ENCODE peak calls at places on chromosomes 1 and 21, in four cellular contexts. H is K562, U is A549, J is H1. O is an unnamed sample.

GRCh38 chr21:36511484-36512227 is 31.7 kb upstream of the CLDN14 start:
- DNase-seq in H (no peak), U (no peak), J (no peak), O (no peak)

GRCh38 chr1:70961374-70961773 is 86.2 kb downstream of the PTGER3 start:
- DNase-seq in H (no peak), U (no peak), J (no peak), O (no peak)

GRCh38 chr1:19582318-19582717 is 61.8 kb upstream of the NBL1 start:
- DNase-seq in H (peak), U (peak), J (peak), O (no peak)

GRCh38 chr1:205535096-205535495 is 30.6 kb downstream of the CDK18 start:
- DNase-seq in H (no peak), U (no peak), J (no peak), O (no peak)

GRCh38 chr1:33327587-33328325 is 6.9 kb upstream of the A3GALT2 start:
- DNase-seq in H (no peak), U (no peak), J (no peak), O (no peak)

GRCh38 chr1:211638723-211639122 is 36.7 kb downstream of the NEK2 start:
- DNase-seq in H (no peak), U (no peak), J (no peak), O (no peak)

GRCh38 chr21:45365608-45366241 is 39.2 kb upstream of the COL18A1 start:
- DNase-seq in H (no peak), U (peak), J (peak), O (peak)

GRCh38 chr21:43334214-43334958 is 92.5 kb downstream of the SIK1 start:
- DNase-seq in H (no peak), U (no peak), J (no peak), O (no peak)

GRCh38 chr1:48182441-48182840 is 40.1 kb upstream of the SLC5A9 start:
- DNase-seq in H (no peak), U (no peak), J (no peak), O (no peak)

GRCh38 chr1:3929122-3929521 is 29.1 kb upstream of the C1orf174 start:
- DNase-seq in H (no peak), U (no peak), J (no peak), O (no peak)

GRCh38 chr1:2876846-2877245 is 75.4 kb upstream of the TTC34 start:
- DNase-seq in H (no peak), U (no peak), J (no peak), O (no peak)

GRCh38 chr21:37642493-37642892 is 273.8 kb downstream of the KCNJ6 start:
- DNase-seq in H (peak), U (no peak), J (no peak), O (peak)

GRCh38 chr1:236951672-236952071 is 52.6 kb downstream of the MT1HL1 start:
- DNase-seq in H (no peak), U (no peak), J (no peak), O (no peak)

GRCh38 chr1:33306561-33307493 is 14.1 kb downstream of the A3GALT2 start:
- DNase-seq in H (no peak), U (no peak), J (no peak), O (no peak)

GRCh38 chr1:46198026-46198826 is at the start of gene POMGNT1:
- DNase-seq in H (peak), U (peak), J (no peak), O (peak)

DNA sequence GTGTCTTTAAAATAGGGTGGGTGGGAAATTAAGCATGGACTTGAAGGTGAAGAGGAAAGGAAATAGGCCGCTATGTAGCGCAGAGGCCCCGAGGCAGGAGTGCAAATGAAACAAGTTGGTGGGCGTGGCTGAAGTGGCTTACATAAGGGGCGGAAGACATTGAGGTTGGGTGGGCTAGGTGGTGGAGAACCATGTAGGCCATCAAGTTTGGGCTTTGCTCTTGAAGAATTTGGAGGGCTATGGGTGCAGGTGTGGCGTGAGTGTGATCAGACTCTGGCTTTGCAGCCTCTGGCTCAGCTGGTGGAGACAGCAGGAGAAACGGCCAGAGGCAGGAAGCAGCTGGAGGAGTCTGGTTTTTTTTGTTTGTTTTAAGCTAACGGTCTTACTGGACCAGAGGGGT is 6.7 kb downstream of the SLFNL1 start:
- DNase-seq in H (no peak), U (no peak), J (no peak), O (no peak)
- H3K4me2 ChIP-seq in H (no peak), U (no peak), J (no peak), O (no peak)

DNA sequence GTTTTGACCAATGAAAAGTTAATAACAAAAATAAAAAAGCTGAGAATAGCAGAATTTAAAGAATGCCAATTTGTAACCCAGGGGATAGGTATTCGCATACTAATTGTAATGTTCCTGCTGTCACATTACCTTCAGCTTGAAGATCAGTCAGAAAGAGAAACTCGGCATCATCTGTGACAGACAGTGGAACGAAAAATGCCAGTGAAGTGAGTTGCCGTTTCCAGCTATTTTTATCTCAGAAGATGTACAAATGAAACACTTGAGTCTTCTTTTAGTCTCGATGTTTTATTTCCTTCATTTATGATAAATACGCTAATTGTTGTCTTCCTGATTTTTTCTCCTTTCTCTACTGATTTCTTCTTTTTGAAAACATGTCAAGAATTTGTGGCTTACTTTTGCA is 26.1 kb downstream of the RGS21 start:
- DNase-seq in H (no peak), U (no peak), J (no peak), O (no peak)
- TF ChIP-seq PHF8 in H (no peak), U (no peak), J (no peak), O (no peak)

GRCh38 chr1:245489838-245490237 is 335.1 kb downstream of the KIF26B start:
- DNase-seq in H (no peak), U (no peak), J (no peak), O (no peak)

GRCh38 chr1:245493029-245493428 is 338.2 kb downstream of the KIF26B start:
- DNase-seq in H (peak), U (no peak), J (no peak), O (peak)

GRCh38 chr1:245485996-245486395 is 331.2 kb downstream of the KIF26B start:
- DNase-seq in H (no peak), U (no peak), J (no peak), O (no peak)

GRCh38 chr1:245484176-245484575 is 329.4 kb downstream of the KIF26B start:
- DNase-seq in H (no peak), U (no peak), J (peak), O (no peak)

GRCh38 chr1:245488346-245489110 is 333.7 kb downstream of the KIF26B start:
- DNase-seq in H (no peak), U (no peak), J (no peak), O (no peak)
- H3K4me2 ChIP-seq in H (no peak), U (no peak), J (no peak), O (no peak)

GRCh38 chr1:11340248-11340632 is 67.2 kb downstream of the UBIAD1 start:
- DNase-seq in H (no peak), U (no peak), J (no peak), O (no peak)

GRCh38 chr1:11341881-11342552 is 69.0 kb downstream of the UBIAD1 start:
- DNase-seq in H (no peak), U (no peak), J (no peak), O (no peak)

GRCh38 chr1:11339346-11340247 is 66.6 kb downstream of the UBIAD1 start:
- DNase-seq in H (peak), U (no peak), J (no peak), O (no peak)

GRCh38 chr1:11338351-11338809 is 65.4 kb downstream of the UBIAD1 start:
- DNase-seq in H (no peak), U (no peak), J (no peak), O (no peak)

GRCh38 chr1:11342677-11343076 is 69.7 kb downstream of the UBIAD1 start:
- DNase-seq in H (no peak), U (no peak), J (no peak), O (no peak)
- TF ChIP-seq PHF8 in H (no peak), U (no peak), J (no peak), O (no peak)

DNA sequence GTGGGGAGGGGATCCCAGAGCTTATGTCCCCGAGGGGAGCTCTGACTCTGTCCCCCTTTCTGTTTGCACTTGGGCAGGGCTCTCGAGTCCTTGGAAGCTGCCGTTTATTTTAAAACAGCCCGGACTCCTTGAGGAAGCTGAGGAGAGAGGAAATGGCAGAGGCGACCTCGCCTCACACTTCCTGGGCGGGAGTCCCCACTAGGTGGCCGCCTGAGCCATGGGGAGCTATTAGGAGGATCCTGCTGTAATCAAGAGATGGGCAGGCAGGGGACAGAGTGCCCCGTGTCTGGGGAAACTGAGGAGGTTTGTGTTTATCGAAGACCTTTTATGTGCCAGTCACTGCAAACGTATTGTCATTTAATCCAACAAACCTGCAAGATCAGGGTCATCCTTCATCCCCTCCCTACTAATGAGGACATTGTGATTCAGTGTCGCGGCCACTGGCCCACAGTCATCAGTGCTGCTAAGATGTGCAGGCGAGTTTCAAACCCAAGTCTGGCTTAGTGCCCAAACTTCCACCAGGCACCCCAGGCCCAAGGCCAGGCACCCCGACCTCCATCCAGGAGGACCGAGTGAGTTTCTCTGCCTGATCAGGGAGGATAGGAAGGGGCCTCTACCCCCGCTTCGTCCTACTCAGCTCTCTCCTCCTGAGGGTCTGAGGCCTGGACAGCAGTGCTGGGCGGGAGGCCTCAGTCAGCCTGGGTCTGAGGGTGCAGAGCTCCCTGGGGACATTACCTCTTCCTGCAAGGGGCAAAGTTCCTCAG is 316.9 kb upstream of the VAMP3 start:
- DNase-seq in H (peak), U (no peak), J (no peak), O (no peak)
- H3K4me2 ChIP-seq in H (no peak), U (no peak), J (no peak), O (no peak)

GRCh38 chr1:204358605-204359004 is 1.1 kb downstream of the PLEKHA6 start:
- DNase-seq in H (no peak), U (no peak), J (no peak), O (no peak)

GRCh38 chr1:204360314-204360713 is 585 bp upstream of the PLEKHA6 start:
- DNase-seq in H (no peak), U (no peak), J (no peak), O (no peak)

GRCh38 chr1:204359131-204359473 is 627 bp downstream of the PLEKHA6 start:
- DNase-seq in H (no peak), U (no peak), J (no peak), O (no peak)

GRCh38 chr1:204358145-204358544 is 1.6 kb downstream of the PLEKHA6 start:
- DNase-seq in H (no peak), U (no peak), J (no peak), O (no peak)

DNA sequence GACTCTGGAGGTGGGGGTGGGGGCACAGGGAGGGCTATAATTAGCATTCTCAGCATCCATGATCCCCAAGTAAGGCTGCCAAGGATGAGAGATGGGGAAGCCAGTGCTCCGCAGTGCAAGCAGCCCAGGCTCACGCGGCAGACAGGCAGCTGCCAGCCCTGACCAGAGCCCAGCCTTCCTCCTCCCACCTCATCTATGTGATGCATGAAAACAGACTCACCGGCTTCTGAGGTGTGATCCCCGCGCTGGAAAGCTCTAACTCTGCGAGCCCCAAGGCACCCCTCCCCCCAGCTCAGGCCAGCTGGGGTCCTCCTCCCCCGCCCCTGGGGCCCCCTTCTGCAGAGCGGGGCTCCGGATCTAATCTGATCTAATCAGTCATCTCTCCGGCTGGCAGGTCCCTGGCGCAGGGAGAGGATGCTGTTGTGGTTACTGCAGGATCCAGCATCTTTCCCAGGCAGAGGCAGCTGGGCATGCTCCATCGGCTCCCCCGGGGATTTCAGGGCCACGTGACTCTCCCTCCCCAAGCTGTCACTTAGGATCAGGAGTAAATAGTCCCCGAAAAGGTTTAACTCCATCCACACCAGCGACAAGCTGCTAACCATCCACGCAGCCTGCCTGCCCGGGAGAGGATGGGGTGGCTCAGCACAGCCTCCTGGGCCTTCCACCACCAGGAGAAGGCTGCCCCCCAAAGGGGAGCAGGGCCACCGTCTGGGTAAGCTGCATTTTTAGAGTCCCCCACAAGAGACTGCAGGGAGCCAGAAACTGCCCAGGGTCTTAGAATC is at the start of gene PLEKHA6:
- DNase-seq in H (peak), U (no peak), J (no peak), O (no peak)
- TF ChIP-seq PHF8 in H (no peak), U (no peak), J (no peak), O (no peak)

GRCh38 chr1:31615414-31615813 is 2.1 kb upstream of the HCRTR1 start:
- DNase-seq in H (no peak), U (no peak), J (no peak), O (no peak)
- H3K4me2 ChIP-seq in H (no peak), U (no peak), J (no peak), O (no peak)

O was measured in HepG2.